ENCODE peak calls at places on chromosome 17, in ten cellular contexts. R is AG04449, W is stomach, B is HCT116, U is BE2C, N is mammary epithelial cell, C is upper lobe of right lung, M is GM23338, S is astrocyte of the spinal cord, O is GM13977. Z is an unnamed sample.

GRCh38 chr17:38613981-38614779 is 8.4 kb upstream of the SRCIN1 start:
- DNase-seq in R (no peak), W (no peak), B (no peak), U (no peak), N (no peak), C (no peak), M (peak), S (no peak), O (no peak), Z (no peak)

GRCh38 chr17:39183045-39183444 is 14.4 kb downstream of the CACNB1 start:
- DNase-seq in R (no peak), W (no peak), B (no peak), U (no peak), N (no peak), C (no peak), M (no peak), S (no peak), O (no peak), Z (no peak)

GRCh38 chr17:80942360-80943345 is 49.0 kb upstream of the CHMP6 start:
- DNase-seq in R (peak), W (peak), B (no peak), U (peak), N (no peak), C (peak), M (no peak), S (peak), O (no peak), Z (no peak)

GRCh38 chr17:29855686-29856085 is 74.3 kb downstream of the SSH2 start:
- DNase-seq in R (no peak), W (no peak), B (no peak), U (no peak), N (no peak), C (no peak), M (no peak), S (peak), O (no peak), Z (no peak)

GRCh38 chr17:66655861-66656260 is 179.1 kb upstream of the CACNG5 start:
- DNase-seq in R (no peak), W (no peak), B (no peak), U (no peak), N (peak), C (no peak), M (no peak), S (peak), O (no peak), Z (no peak)

GRCh38 chr17:78151514-78152008 is 5.4 kb downstream of the C17orf99 start:
- DNase-seq in R (no peak), W (no peak), B (no peak), U (no peak), N (no peak), C (no peak), M (peak), S (no peak), O (no peak), Z (no peak)

GRCh38 chr17:7559307-7560171 is 989 bp downstream of the TNFSF13 start:
- DNase-seq in R (no peak), W (peak), B (no peak), U (no peak), N (no peak), C (peak), M (no peak), S (no peak), O (no peak), Z (no peak)

GRCh38 chr17:77864234-77865108 is 94.0 kb upstream of the TNRC6C start:
- DNase-seq in R (no peak), W (no peak), B (no peak), U (no peak), N (no peak), C (peak), M (no peak), S (no peak), O (no peak), Z (no peak)

GRCh38 chr17:33712120-33712519 is 419.0 kb upstream of the ASIC2 start:
- DNase-seq in R (no peak), W (no peak), B (no peak), U (no peak), N (no peak), C (no peak), M (peak), S (no peak), O (no peak), Z (no peak)
- TF ChIP-seq CTCF in R (no peak), W (no peak), B (no peak), U (peak), N (no peak), C (no peak), M (peak), S (no peak), O (peak), Z (peak)

DNA sequence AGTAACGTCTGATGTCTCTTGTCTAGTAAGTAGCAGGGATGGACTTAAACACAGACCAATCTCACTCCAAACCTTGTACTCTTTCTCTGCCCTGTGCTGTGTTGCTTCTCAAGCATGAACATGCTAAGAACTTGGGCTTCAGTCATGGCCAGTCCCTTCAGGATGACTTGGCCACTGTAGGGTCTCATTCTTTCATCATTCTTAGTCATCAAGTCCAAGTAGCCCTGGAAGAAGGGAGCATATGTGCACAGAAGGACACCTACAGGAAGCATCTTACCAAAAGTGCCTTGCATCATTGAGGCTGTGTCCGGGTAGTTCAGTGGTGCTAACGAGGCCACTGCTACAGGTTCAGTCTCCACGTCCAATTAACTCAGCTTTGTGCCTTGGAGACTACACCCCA is 80.7 kb downstream of the CDK5R1 start:
- DNase-seq in R (no peak), W (no peak), B (no peak), U (no peak), N (peak), C (no peak), M (no peak), S (no peak), O (no peak), Z (no peak)
- TF ChIP-seq CTCF in R (no peak), W (no peak), B (no peak), U (no peak), N (no peak), C (no peak), M (no peak), S (no peak), O (no peak), Z (no peak)

DNA sequence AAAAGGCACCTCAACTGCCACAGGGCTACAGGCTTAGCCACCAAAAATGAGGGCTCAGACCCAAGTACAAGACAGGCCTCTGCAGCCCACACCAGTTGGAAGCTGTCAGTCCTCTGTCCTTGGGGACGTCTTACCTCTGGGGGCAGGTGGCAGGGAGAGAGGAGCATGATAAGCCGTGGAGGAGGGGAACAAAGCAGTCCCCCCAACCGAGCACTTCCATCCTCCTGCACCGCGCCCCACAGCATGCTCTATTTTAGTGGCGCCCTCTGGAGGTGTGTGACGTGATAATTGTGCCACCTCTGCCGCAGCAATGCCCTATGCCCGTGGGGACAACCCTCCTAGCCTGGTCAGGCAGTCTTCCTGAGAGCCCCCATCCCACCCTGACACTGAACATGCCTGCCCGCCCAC is 13.6 kb downstream of the G6PC3 start:
- DNase-seq in R (no peak), W (no peak), B (no peak), U (peak), N (no peak), C (peak), M (peak), S (no peak), O (peak), Z (peak)
- TF ChIP-seq CTCF in R (peak), W (no peak), B (no peak), U (peak), N (peak), C (peak), M (peak), S (peak), O (peak), Z (peak)

GRCh38 chr17:59428896-59429460 is 97.5 kb downstream of the YPEL2 start:
- DNase-seq in R (no peak), W (no peak), B (no peak), U (no peak), N (no peak), C (no peak), M (no peak), S (no peak), O (no peak), Z (no peak)

GRCh38 chr17:59426031-59426430 is 94.6 kb downstream of the YPEL2 start:
- DNase-seq in R (no peak), W (no peak), B (no peak), U (no peak), N (no peak), C (no peak), M (no peak), S (no peak), O (no peak), Z (no peak)

GRCh38 chr17:59425085-59425901 is 93.8 kb downstream of the YPEL2 start:
- DNase-seq in R (peak), W (no peak), B (no peak), U (peak), N (no peak), C (peak), M (peak), S (peak), O (no peak), Z (no peak)

GRCh38 chr17:59427996-59428395 is 96.5 kb downstream of the YPEL2 start:
- DNase-seq in R (no peak), W (no peak), B (no peak), U (no peak), N (no peak), C (no peak), M (no peak), S (no peak), O (no peak), Z (no peak)

DNA sequence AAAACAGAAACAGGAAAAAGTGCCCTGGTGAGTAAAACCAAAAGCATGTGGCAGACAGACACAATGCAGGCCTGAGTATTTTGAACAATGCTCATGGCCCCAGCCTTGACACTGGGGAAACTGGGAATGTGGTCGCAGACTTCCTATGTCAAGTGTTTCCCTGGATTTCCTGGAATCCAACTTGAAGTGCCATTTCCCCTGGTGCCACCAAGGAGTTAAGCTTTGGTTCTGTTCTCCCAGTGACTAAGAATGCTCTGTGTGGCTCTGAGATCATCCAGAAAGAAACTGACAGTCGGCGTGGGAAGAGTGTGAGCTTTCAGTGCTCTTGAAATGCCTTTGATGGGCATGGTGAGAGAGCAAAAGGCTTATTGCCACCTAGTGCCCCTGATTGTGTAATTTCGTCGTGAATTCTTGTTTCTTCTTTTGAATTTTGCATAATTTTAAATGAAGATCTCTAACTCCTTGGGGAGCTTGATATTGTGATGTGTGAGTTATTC is 96.0 kb downstream of the YPEL2 start:
- DNase-seq in R (no peak), W (no peak), B (no peak), U (no peak), N (peak), C (no peak), M (no peak), S (peak), O (no peak), Z (peak)
- TF ChIP-seq CTCF in R (no peak), W (no peak), B (no peak), U (no peak), N (no peak), C (no peak), M (no peak), S (no peak), O (no peak), Z (no peak)

GRCh38 chr17:44911133-44912001 is 3.9 kb downstream of the GFAP start:
- DNase-seq in R (no peak), W (peak), B (peak), U (peak), N (no peak), C (peak), M (peak), S (peak), O (peak), Z (peak)
- TF ChIP-seq CTCF in R (peak), W (peak), B (peak), U (peak), N (peak), C (peak), M (peak), S (peak), O (peak), Z (peak)

Z was measured in GM10248.